ENCODE peak calls at places on chromosome 20, in nine cellular contexts. N is cardiac muscle cell; O is colonic mucosa; L is mammary epithelial cell; Y is CD8-positive, alpha-beta T cell; F is testis; S is adrenal gland; H is upper lobe of right lung; K is psoas muscle. J is an unnamed sample.
A peak's percentile ranks its signal among the peaks of the same experiment; 100 is the strongest.

GRCh38 chr20:9052136-9052535 is 16.8 kb upstream of the PLCB4 start:
- DNase-seq in N (no peak), O (no peak), L (no peak), Y (no peak), F (no peak), S (no peak), H (no peak), K (no peak), J (no peak)

GRCh38 chr20:23244207-23244915 is 106.2 kb upstream of the NXT1 start:
- DNase-seq in N (no peak), O (no peak), L (no peak), Y (no peak), F (peak; percentile 39), S (peak; percentile 47), H (peak; percentile 55), K (no peak), J (no peak)

GRCh38 chr20:4814696-4815252 is 93.1 kb downstream of the PRND start:
- DNase-seq in N (no peak), O (no peak), L (no peak), Y (peak; percentile 88), F (no peak), S (no peak), H (peak; percentile 73), K (no peak), J (no peak)

GRCh38 chr20:63829943-63830820 is 882 bp downstream of the ZBTB46 start:
- DNase-seq in N (peak; percentile 49), O (no peak), L (peak; percentile 30), Y (no peak), F (peak; percentile 69), S (no peak), H (no peak), K (no peak), J (no peak)

GRCh38 chr20:62133051-62133845 is 9.9 kb downstream of the PSMA7 start:
- DNase-seq in N (no peak), O (no peak), L (no peak), Y (no peak), F (no peak), S (no peak), H (peak; percentile 79), K (peak; percentile 48), J (no peak)

GRCh38 chr20:44038681-44039123 is 124.0 kb downstream of the TOX2 start:
- DNase-seq in N (no peak), O (no peak), L (no peak), Y (no peak), F (no peak), S (peak; percentile 54), H (peak; percentile 49), K (no peak), J (no peak)

GRCh38 chr20:39812116-39812515 is 850.0 kb downstream of the DHX35 start:
- DNase-seq in N (no peak), O (no peak), L (peak; percentile 96), Y (no peak), F (no peak), S (no peak), H (no peak), K (no peak), J (no peak)

GRCh38 chr20:25148181-25148981 is 47.1 kb upstream of the ENTPD6 start:
- DNase-seq in N (peak; percentile 12), O (peak; percentile 30), L (no peak), Y (peak; percentile 83), F (peak; percentile 79), S (peak; percentile 78), H (no peak), K (peak; percentile 43), J (peak; percentile 53)

GRCh38 chr20:22511943-22512910 is 72.1 kb downstream of the FOXA2 start:
- DNase-seq in N (peak; percentile 14), O (peak; percentile 87), L (no peak), Y (no peak), F (no peak), S (no peak), H (peak; percentile 77), K (no peak), J (no peak)

GRCh38 chr20:35013421-35014411 is 58.0 kb downstream of the MYH7B start:
- DNase-seq in N (no peak), O (no peak), L (no peak), Y (no peak), F (no peak), S (peak; percentile 51), H (no peak), K (peak; percentile 6), J (no peak)

GRCh38 chr20:35010405-35011192 is 54.9 kb downstream of the MYH7B start:
- DNase-seq in N (peak; percentile 72), O (no peak), L (no peak), Y (no peak), F (peak; percentile 9), S (peak; percentile 52), H (peak; percentile 52), K (peak; percentile 11), J (no peak)

GRCh38 chr20:35009665-35010328 is 54.1 kb downstream of the MYH7B start:
- DNase-seq in N (no peak), O (no peak), L (no peak), Y (no peak), F (peak; percentile 2), S (peak; percentile 49), H (no peak), K (peak; percentile 9), J (no peak)

GRCh38 chr20:35012227-35013069 is 56.8 kb downstream of the MYH7B start:
- DNase-seq in N (no peak), O (no peak), L (no peak), Y (no peak), F (no peak), S (peak; percentile 69), H (no peak), K (peak; percentile 29), J (no peak)

DNA sequence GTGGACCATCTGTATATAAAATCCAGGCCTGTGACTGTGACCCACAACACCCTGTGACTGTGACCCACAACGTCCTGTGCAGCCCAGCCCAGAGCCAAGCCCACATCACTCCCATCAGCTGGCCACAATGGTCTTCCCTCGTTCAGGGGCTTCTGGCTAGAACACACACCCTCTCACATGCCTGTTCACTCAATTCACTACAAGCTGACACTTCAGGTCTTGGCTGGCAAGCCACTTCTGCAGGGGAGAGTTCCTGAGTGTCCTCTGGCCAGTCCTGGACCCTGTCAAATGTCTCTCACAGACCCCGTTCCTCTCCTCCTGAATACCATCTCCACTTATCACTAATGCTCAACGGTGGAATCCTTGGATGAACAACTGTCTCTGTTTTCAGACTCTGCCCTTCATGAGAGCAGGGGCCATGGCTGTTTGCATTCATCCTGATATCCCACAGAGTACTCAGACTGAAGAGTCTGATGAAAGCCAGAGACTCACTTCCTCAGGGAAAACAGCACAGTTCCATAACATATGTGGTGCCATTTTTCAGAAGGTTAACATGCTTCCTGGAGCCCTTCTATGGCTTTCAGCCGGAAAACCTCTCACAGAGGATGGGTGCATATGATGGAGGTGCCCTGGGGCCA is 56.0 kb downstream of the MYH7B start:
- DNase-seq in N (peak; percentile 18), O (no peak), L (no peak), Y (no peak), F (no peak), S (no peak), H (no peak), K (no peak), J (no peak)
- TF ChIP-seq CTCF in N (no peak), O (no peak), L (no peak), Y (no peak), F (no peak), S (no peak), H (no peak), K (no peak), J (no peak)

GRCh38 chr20:32478576-32478975 is 106.6 kb downstream of the NOL4L start:
- DNase-seq in N (no peak), O (no peak), L (no peak), Y (no peak), F (no peak), S (no peak), H (no peak), K (no peak), J (no peak)

GRCh38 chr20:32476684-32477593 is 108.2 kb downstream of the NOL4L start:
- DNase-seq in N (no peak), O (no peak), L (no peak), Y (no peak), F (no peak), S (no peak), H (peak; percentile 69), K (no peak), J (no peak)

GRCh38 chr20:32479697-32480140 is 105.4 kb downstream of the NOL4L start:
- DNase-seq in N (no peak), O (peak; percentile 83), L (no peak), Y (no peak), F (no peak), S (no peak), H (no peak), K (no peak), J (no peak)

GRCh38 chr20:32479012-32479411 is 106.1 kb downstream of the NOL4L start:
- DNase-seq in N (no peak), O (no peak), L (no peak), Y (no peak), F (no peak), S (no peak), H (no peak), K (no peak), J (no peak)

DNA sequence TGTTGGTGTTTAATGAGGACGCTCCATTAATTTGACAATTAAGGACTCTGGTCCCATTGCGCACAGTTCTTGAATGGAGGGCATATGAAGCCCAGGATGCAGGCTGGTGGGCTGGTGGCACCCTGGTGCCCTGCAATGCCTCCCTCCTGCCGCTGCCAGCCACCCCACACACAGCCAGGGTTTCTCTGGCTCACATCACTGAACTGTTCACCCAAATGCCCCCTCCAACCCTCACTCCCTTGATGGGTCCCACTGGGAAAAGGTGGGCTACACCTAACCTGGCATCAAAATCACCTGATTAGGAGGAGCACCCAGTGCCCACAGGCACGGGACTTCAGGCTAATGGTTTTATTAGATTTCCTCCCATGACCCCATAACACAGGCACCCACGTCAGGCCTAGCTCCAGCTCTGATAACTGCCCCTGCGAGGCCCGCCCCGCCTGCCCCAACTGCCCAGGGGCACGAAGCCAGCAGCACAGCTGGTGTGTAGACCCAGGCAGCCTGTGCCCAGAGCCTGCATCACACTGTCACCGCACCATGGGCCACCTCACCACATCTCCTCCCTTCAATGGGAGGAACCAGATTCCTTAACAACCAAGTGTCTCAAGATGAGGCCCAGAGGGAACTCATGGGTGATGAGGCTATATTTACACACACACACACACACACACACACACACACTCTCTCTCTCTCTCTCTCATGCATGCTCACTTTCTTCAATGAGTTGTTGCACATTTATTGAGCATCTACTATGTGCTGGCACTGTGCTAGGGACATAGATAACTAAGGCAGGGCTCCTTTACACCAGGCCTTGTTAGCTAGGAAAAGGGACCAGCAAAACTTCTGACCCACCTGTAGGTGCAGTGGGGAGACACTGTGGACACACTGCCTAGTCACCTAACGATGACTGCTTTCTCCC is 107.3 kb downstream of the NOL4L start:
- DNase-seq in N (no peak), O (peak; percentile 68), L (no peak), Y (no peak), F (no peak), S (peak; percentile 84), H (no peak), K (no peak), J (no peak)
- H3K27ac ChIP-seq in N (peak overlapping the region; percentile 97), O (peak overlapping the region; percentile 95), L (no peak overlapping the region), Y (no peak overlapping the region), F (no peak overlapping the region), S (no peak overlapping the region), H (peak overlapping the region; percentile 42), K (no peak overlapping the region), J (peak overlapping the region; percentile 11)

GRCh38 chr20:117518-117917 is 24.9 kb upstream of the DEFB126 start:
- DNase-seq in N (no peak), O (no peak), L (no peak), Y (no peak), F (no peak), S (no peak), H (no peak), K (no peak), J (no peak)
- H3K9me3 ChIP-seq in N (no peaks in the 10 kb centered on the region), O (no peaks in the 10 kb centered on the region), L (no peaks in the 10 kb centered on the region), Y (no peaks in the 10 kb centered on the region), F (no peaks in the 10 kb centered on the region), S (no peaks in the 10 kb centered on the region), H (no peaks in the 10 kb centered on the region), K (peaks cover 8% of the 10 kb centered on the region), J (peaks cover 14% of the 10 kb centered on the region)

GRCh38 chr20:13822459-13822858 is 37.6 kb downstream of the NDUFAF5 start:
- DNase-seq in N (no peak), O (no peak), L (no peak), Y (no peak), F (no peak), S (no peak), H (no peak), K (no peak), J (no peak)
- TF ChIP-seq CTCF in N (no peak), O (no peak), L (no peak), Y (no peak), F (no peak), S (no peak), H (no peak), K (no peak), J (no peak)

J was measured in CD4-positive, alpha-beta T cell.